ENCODE peak calls at places on chromosome 4, in seven cellular contexts. H is foreskin fibroblast, A is cardiac muscle cell, S is NCI-H2029, R is amniotic stem cell, F is AG10803, C is NCI-H1092. Q is an unnamed sample.

GRCh38 chr4:51930557-51930956 is 87.6 kb downstream of the DCUN1D4 start:
- DNase-seq in H (no peak), A (peak; percentile 24), S (no peak), R (no peak), F (no peak), C (no peak), Q (no peak)

GRCh38 chr4:3044812-3045499 is 29.4 kb downstream of the HTT-AS start:
- DNase-seq in H (no peak), A (no peak), S (no peak), R (no peak), F (no peak), C (no peak), Q (no peak)

GRCh38 chr4:127604949-127605709 is 27.6 kb upstream of the INTU start:
- DNase-seq in H (peak; percentile 57), A (peak; percentile 57), S (peak; percentile 66), R (peak; percentile 29), F (peak; percentile 58), C (peak; percentile 46), Q (peak; percentile 6)

GRCh38 chr4:177436456-177436855 is 5.8 kb downstream of the AGA start:
- DNase-seq in H (no peak), A (no peak), S (no peak), R (no peak), F (no peak), C (no peak), Q (no peak)

GRCh38 chr4:174358823-174359222 is 75.1 kb downstream of the CEP44 start:
- DNase-seq in H (peak; percentile 80), A (peak; percentile 8), S (no peak), R (no peak), F (peak; percentile 24), C (no peak), Q (no peak)

GRCh38 chr4:10529891-10530786 is 72.9 kb upstream of the ZNF518B start:
- DNase-seq in H (peak; percentile 24), A (peak; percentile 90), S (no peak), R (no peak), F (no peak), C (no peak), Q (peak; percentile 100)

GRCh38 chr4:86973668-86974067 is 38.9 kb downstream of the AFF1 start:
- DNase-seq in H (no peak), A (no peak), S (no peak), R (no peak), F (no peak), C (no peak), Q (no peak)

GRCh38 chr4:2352171-2352570 is 66.3 kb downstream of the ZFYVE28 start:
- DNase-seq in H (no peak), A (no peak), S (no peak), R (no peak), F (no peak), C (no peak), Q (no peak)

GRCh38 chr4:160370046-160370445 is 1267.2 kb downstream of the RAPGEF2 start:
- DNase-seq in H (no peak), A (no peak), S (no peak), R (no peak), F (no peak), C (no peak), Q (no peak)

GRCh38 chr4:96164814-96165351 is 325.0 kb downstream of the PDHA2 start:
- DNase-seq in H (no peak), A (peak; percentile 93), S (no peak), R (peak; percentile 79), F (peak; percentile 1), C (no peak), Q (no peak)

GRCh38 chr4:2792711-2793577 is at the start of gene SH3BP2:
- DNase-seq in H (peak; percentile 87), A (peak; percentile 86), S (peak; percentile 24), R (no peak), F (peak; percentile 66), C (no peak), Q (no peak)

GRCh38 chr4:101345596-101346311 is 1.6 kb downstream of the PPP3CA start:
- DNase-seq in H (peak; percentile 78), A (peak; percentile 65), S (peak; percentile 40), R (no peak), F (peak; percentile 47), C (peak; percentile 43), Q (no peak)

GRCh38 chr4:83738895-83739294 is 203.0 kb downstream of the GPAT3 start:
- DNase-seq in H (no peak), A (no peak), S (no peak), R (no peak), F (no peak), C (no peak), Q (no peak)

GRCh38 chr4:1187182-1187581 is 14.8 kb upstream of the SPON2 start:
- DNase-seq in H (no peak), A (no peak), S (no peak), R (no peak), F (no peak), C (no peak), Q (no peak)

GRCh38 chr4:110172972-110173371 is 25.4 kb downstream of the ELOVL6 start:
- DNase-seq in H (no peak), A (no peak), S (peak; percentile 62), R (no peak), F (no peak), C (peak; percentile 10), Q (no peak)

GRCh38 chr4:30720021-30720655 is at the start of gene PCDH7:
- DNase-seq in H (peak; percentile 73), A (peak; percentile 49), S (no peak), R (peak; percentile 75), F (no peak), C (no peak), Q (no peak)

GRCh38 chr4:64158648-64159326 is 250.5 kb downstream of the TECRL start:
- DNase-seq in H (peak; percentile 3), A (peak; percentile 68), S (peak; percentile 39), R (peak; percentile 3), F (peak; percentile 47), C (peak; percentile 67), Q (peak; percentile 55)

GRCh38 chr4:140260227-140260626 is 106.2 kb upstream of the MAML3 start:
- DNase-seq in H (peak; percentile 90), A (peak; percentile 33), S (no peak), R (peak; percentile 66), F (peak; percentile 79), C (no peak), Q (no peak)

GRCh38 chr4:139670765-139671164 is 5.1 kb downstream of the MGST2 start:
- DNase-seq in H (no peak), A (no peak), S (no peak), R (no peak), F (no peak), C (no peak), Q (no peak)

GRCh38 chr4:114019972-114020358 is 40.5 kb upstream of the ARSJ start:
- DNase-seq in H (no peak), A (no peak), S (no peak), R (no peak), F (no peak), C (no peak), Q (no peak)

GRCh38 chr4:5931526-5931925 is 38.6 kb upstream of the CRMP1 start:
- DNase-seq in H (no peak), A (no peak), S (no peak), R (no peak), F (no peak), C (no peak), Q (no peak)

GRCh38 chr4:153421980-153422379 is 44.2 kb upstream of the TMEM131L start:
- DNase-seq in H (no peak), A (no peak), S (no peak), R (no peak), F (no peak), C (no peak), Q (no peak)

GRCh38 chr4:25160714-25161598 is 707 bp upstream of the SEPSECS start:
- DNase-seq in H (peak; percentile 40), A (no peak), S (peak; percentile 62), R (no peak), F (no peak), C (no peak), Q (no peak)

GRCh38 chr4:85061974-85062373 is 95.5 kb upstream of the WDFY3 start:
- DNase-seq in H (no peak), A (no peak), S (no peak), R (no peak), F (no peak), C (no peak), Q (no peak)

GRCh38 chr4:155809835-155810234 is 51.0 kb downstream of the GUCY1B1 start:
- DNase-seq in H (peak; percentile 88), A (peak; percentile 92), S (peak; percentile 43), R (peak; percentile 43), F (peak; percentile 88), C (peak; percentile 48), Q (peak; percentile 77)

GRCh38 chr4:74659576-74660411 is 134.5 kb downstream of the BTC start:
- DNase-seq in H (peak; percentile 99), A (peak; percentile 99), S (no peak), R (peak; percentile 91), F (peak; percentile 98), C (no peak), Q (no peak)

GRCh38 chr4:140238353-140239041 is 84.5 kb upstream of the MAML3 start:
- DNase-seq in H (peak; percentile 98), A (peak; percentile 96), S (peak; percentile 93), R (no peak), F (peak; percentile 91), C (peak; percentile 96), Q (peak; percentile 70)

GRCh38 chr4:83867221-83867620 is 331.3 kb downstream of the GPAT3 start:
- DNase-seq in H (no peak), A (no peak), S (no peak), R (no peak), F (no peak), C (no peak), Q (no peak)

Q was measured in LNCaP clone FGC.